ENCODE peak calls at places on chromosomes 6 and 20, in seven cellular contexts. H, V, Q, P, W, G and X are unnamed samples.
A peak's percentile ranks its signal among the peaks of the same experiment; 100 is the strongest.

GRCh38 chr20:57658447-57659130 is 38.4 kb upstream of the ZBP1 start:
- DNase-seq in H (no peak), V (peak; percentile 8), Q (no peak), P (peak; percentile 33), W (no peak), G (peak; percentile 16), X (no peak)

GRCh38 chr6:102619585-102619984 is 1226.1 kb downstream of the GRIK2 start:
- DNase-seq in H (peak; percentile 48), V (no peak), Q (peak; percentile 2), P (no peak), W (peak; percentile 17), G (no peak), X (no peak)

GRCh38 chr6:2865270-2866182 is 23.9 kb upstream of the SERPINB1 start:
- DNase-seq in H (no peak), V (no peak), Q (no peak), P (no peak), W (peak; percentile 22), G (no peak), X (no peak)

GRCh38 chr6:129163551-129163950 is 280.6 kb downstream of the LAMA2 start:
- DNase-seq in H (no peak), V (no peak), Q (no peak), P (no peak), W (no peak), G (no peak), X (no peak)

GRCh38 chr6:47967843-47968242 is 143.2 kb downstream of the PTCHD4 start:
- DNase-seq in H (no peak), V (no peak), Q (no peak), P (no peak), W (no peak), G (no peak), X (no peak)

GRCh38 chr6:25457519-25457918 is 178.3 kb downstream of the CARMIL1 start:
- DNase-seq in H (no peak), V (no peak), Q (no peak), P (no peak), W (no peak), G (no peak), X (no peak)

GRCh38 chr6:43944908-43945777 is 175.1 kb downstream of the VEGFA start:
- DNase-seq in H (no peak), V (no peak), Q (no peak), P (no peak), W (peak; percentile 38), G (no peak), X (no peak)

GRCh38 chr6:49915035-49915434 is 48.7 kb upstream of the CRISP1 start:
- DNase-seq in H (peak; percentile 87), V (peak; percentile 26), Q (no peak), P (no peak), W (no peak), G (peak; percentile 34), X (no peak)

GRCh38 chr20:39605908-39606307 is 643.8 kb downstream of the DHX35 start:
- DNase-seq in H (no peak), V (no peak), Q (no peak), P (no peak), W (no peak), G (no peak), X (no peak)

GRCh38 chr6:126180585-126180984 is 159.3 kb upstream of the CENPW start:
- DNase-seq in H (no peak), V (no peak), Q (no peak), P (no peak), W (peak; percentile 83), G (no peak), X (no peak)

GRCh38 chr20:41232971-41233926 is 84.3 kb downstream of the ZHX3 start:
- DNase-seq in H (no peak), V (no peak), Q (no peak), P (no peak), W (peak; percentile 94), G (no peak), X (no peak)

GRCh38 chr6:43335469-43335868 is 26.8 kb upstream of the CRIP3 start:
- DNase-seq in H (no peak), V (no peak), Q (no peak), P (no peak), W (no peak), G (no peak), X (no peak)

GRCh38 chr20:58719258-58719657 is 26.7 kb downstream of the NPEPL1 start:
- DNase-seq in H (no peak), V (no peak), Q (no peak), P (peak; percentile 34), W (no peak), G (no peak), X (no peak)

GRCh38 chr6:79684821-79685220 is 53.7 kb downstream of the SH3BGRL2 start:
- DNase-seq in H (no peak), V (no peak), Q (no peak), P (no peak), W (no peak), G (no peak), X (no peak)

GRCh38 chr20:34017610-34018009 is 23.9 kb downstream of the RALY start:
- DNase-seq in H (no peak), V (no peak), Q (no peak), P (no peak), W (peak; percentile 74), G (no peak), X (no peak)

GRCh38 chr6:43830775-43831174 is 60.8 kb downstream of the VEGFA start:
- DNase-seq in H (no peak), V (no peak), Q (no peak), P (no peak), W (no peak), G (no peak), X (no peak)

GRCh38 chr6:53112404-53112803 is 36.2 kb downstream of the GCM1 start:
- DNase-seq in H (no peak), V (no peak), Q (no peak), P (no peak), W (no peak), G (no peak), X (no peak)

DNA sequence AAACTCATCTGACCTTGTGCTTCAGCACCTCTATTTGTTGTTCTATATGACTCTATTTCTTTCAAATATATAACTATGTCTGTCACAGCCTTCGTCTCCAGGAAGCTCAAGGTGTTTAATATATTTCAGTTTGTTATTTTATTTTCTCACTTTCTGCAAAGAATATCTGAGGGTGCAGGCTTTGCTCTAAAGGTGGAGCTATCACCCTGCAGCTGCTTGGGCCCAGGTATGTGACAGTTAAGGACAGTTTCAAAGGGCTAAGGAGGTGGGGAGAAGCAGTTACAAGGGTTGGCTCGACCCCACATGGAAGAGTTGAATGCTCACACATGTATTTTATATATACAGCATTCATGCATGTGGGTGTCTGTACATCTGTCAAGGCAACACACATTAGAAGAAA is 405.6 kb downstream of the BTBD9 start:
- DNase-seq in H (no peak), V (no peak), Q (no peak), P (no peak), W (no peak), G (no peak), X (no peak)
- TF ChIP-seq CTCF in H (no peak), V (no peak), Q (no peak), P (no peak), W (peak; percentile 14), G (no peak), X (no peak)

GRCh38 chr6:4021862-4022715 is 56.8 kb downstream of the FAM217A start:
- DNase-seq in H (no peak), V (no peak), Q (no peak), P (no peak), W (peak; percentile 28), G (no peak), X (no peak)

GRCh38 chr6:4023240-4023639 is 55.7 kb downstream of the FAM217A start:
- DNase-seq in H (no peak), V (no peak), Q (no peak), P (no peak), W (peak; percentile 30), G (no peak), X (no peak)

GRCh38 chr6:4020822-4021132 is 58.2 kb downstream of the FAM217A start:
- DNase-seq in H (no peak), V (no peak), Q (no peak), P (no peak), W (no peak), G (no peak), X (no peak)

GRCh38 chr6:4018194-4019111 is 60.5 kb downstream of the FAM217A start:
- DNase-seq in H (peak; percentile 97), V (peak; percentile 96), Q (peak; percentile 90), P (peak; percentile 96), W (peak; percentile 97), G (peak; percentile 96), X (peak; percentile 93)

DNA sequence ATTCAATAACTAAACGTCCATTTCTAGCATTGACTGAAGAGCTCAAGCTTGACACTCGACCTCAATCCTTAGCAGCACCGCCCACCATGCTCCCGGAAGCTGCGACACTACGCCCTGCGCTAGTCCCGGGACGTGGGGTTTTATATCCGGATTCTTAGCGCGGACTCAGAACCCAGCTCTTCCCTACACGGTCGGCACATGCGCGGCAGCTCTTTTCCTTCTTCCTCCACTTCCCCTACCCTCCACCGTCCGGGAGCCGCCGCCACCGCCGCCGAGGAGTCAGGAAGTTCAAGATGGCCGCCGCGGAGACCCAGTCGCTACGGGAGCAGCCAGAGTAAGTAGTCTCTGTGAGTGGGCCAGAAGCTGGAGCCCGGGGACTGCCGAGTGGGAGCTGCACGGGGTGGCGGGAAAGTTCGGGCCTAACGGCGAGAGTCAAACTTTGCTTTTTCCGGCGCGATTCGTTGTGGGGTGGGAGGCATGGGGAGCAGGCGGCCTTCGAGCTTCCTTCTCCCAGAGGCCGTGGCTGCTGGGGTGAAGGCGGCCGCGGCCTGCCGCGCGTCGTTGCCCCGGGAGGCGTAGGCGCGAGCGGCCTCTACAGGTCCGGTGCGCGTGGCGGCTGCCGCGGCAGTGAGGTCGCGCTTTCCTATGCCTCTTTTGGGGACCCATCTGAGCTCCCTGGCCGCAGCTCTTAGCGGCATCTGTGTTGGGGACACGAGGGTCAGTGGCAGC is 57.6 kb downstream of the FAM217A start:
- DNase-seq in H (peak; percentile 98), V (peak; percentile 98), Q (peak; percentile 85), P (peak; percentile 89), W (peak; percentile 97), G (peak; percentile 96), X (peak; percentile 84)
- TF ChIP-seq CTCF in H (peak; percentile 43), V (peak; percentile 6), Q (peak; percentile 60), P (no peak), W (peak; percentile 27), G (peak; percentile 7), X (peak; percentile 51)

GRCh38 chr6:105825210-105825609 is 260.9 kb upstream of the PRDM1 start:
- DNase-seq in H (no peak), V (no peak), Q (no peak), P (no peak), W (no peak), G (no peak), X (no peak)
- TF ChIP-seq CTCF in H (no peak), V (no peak), Q (no peak), P (no peak), W (no peak), G (no peak), X (no peak)

GRCh38 chr20:10909803-10910202 is 236.0 kb upstream of the JAG1 start:
- DNase-seq in H (no peak), V (no peak), Q (no peak), P (no peak), W (no peak), G (no peak), X (no peak)

GRCh38 chr20:10910535-10911239 is 236.9 kb upstream of the JAG1 start:
- DNase-seq in H (no peak), V (no peak), Q (no peak), P (no peak), W (peak; percentile 47), G (peak; percentile 36), X (no peak)

GRCh38 chr20:10902836-10903410 is 229.1 kb upstream of the JAG1 start:
- DNase-seq in H (no peak), V (no peak), Q (no peak), P (no peak), W (peak; percentile 49), G (no peak), X (no peak)

GRCh38 chr20:10902174-10902573 is 228.4 kb upstream of the JAG1 start:
- DNase-seq in H (no peak), V (no peak), Q (no peak), P (no peak), W (no peak), G (no peak), X (no peak)

GRCh38 chr20:10906830-10907229 is 233.0 kb upstream of the JAG1 start:
- DNase-seq in H (no peak), V (no peak), Q (no peak), P (no peak), W (no peak), G (no peak), X (no peak)
- TF ChIP-seq CTCF in H (no peak), V (no peak), Q (no peak), P (no peak), W (no peak), G (no peak), X (no peak)